ENCODE peak calls at places on chromosomes 12 and 14, in four cellular contexts. One of them, this sample, is unnamed.

GRCh38 chr12:106358410-106359241 is 1.1 kb downstream of the POLR3B start:
- DNase-seq in K562: peak; percentile 86
- DNase-seq in IMR-90: peak; percentile 82
- DNase-seq in H1: no peak
- DNase-seq in this sample: no peak

GRCh38 chr14:32399920-32400319 is 70.8 kb downstream of the AKAP6 start:
- DNase-seq in K562: no peak
- DNase-seq in IMR-90: no peak
- DNase-seq in H1: no peak
- DNase-seq in this sample: peak; percentile 21

GRCh38 chr12:132357623-132358186 is 28.3 kb upstream of the GALNT9 start:
- DNase-seq in H1: no peak
- DNase-seq in K562: no peak
- DNase-seq in IMR-90: no peak
- DNase-seq in this sample: no peak

GRCh38 chr14:49863483-49864262 is 11.1 kb upstream of the NEMF start:
- DNase-seq in H1: no peak
- DNase-seq in IMR-90: no peak
- DNase-seq in K562: peak; percentile 78
- DNase-seq in this sample: no peak

GRCh38 chr14:68248481-68249255 is 429.1 kb downstream of the RAD51B start:
- DNase-seq in H1: no peak
- DNase-seq in IMR-90: peak; percentile 78
- DNase-seq in K562: peak; percentile 38
- DNase-seq in this sample: peak; percentile 89

GRCh38 chr12:94207467-94208432 is 59.4 kb downstream of the PLXNC1 start:
- DNase-seq in IMR-90: no peak
- DNase-seq in H1: no peak
- DNase-seq in K562: peak; percentile 59
- DNase-seq in this sample: peak; percentile 89

GRCh38 chr12:114709112-114709511 is 25.1 kb upstream of the TBX3 start:
- DNase-seq in K562: no peak
- DNase-seq in IMR-90: no peak
- DNase-seq in H1: no peak
- DNase-seq in this sample: no peak

GRCh38 chr12:12890815-12891645 is at the start of gene GPRC5A:
- DNase-seq in IMR-90: peak; percentile 98
- DNase-seq in K562: peak; percentile 51
- DNase-seq in H1: no peak
- DNase-seq in this sample: no peak

GRCh38 chr12:3233813-3234212 is 156.6 kb downstream of the TSPAN9 start:
- DNase-seq in IMR-90: no peak
- DNase-seq in K562: no peak
- DNase-seq in H1: no peak
- DNase-seq in this sample: no peak

GRCh38 chr12:106086696-106087095 is 52.1 kb downstream of the NUAK1 start:
- DNase-seq in IMR-90: no peak
- DNase-seq in H1: no peak
- DNase-seq in K562: no peak
- DNase-seq in this sample: no peak

GRCh38 chr14:99401624-99402282 is 78.9 kb downstream of the SETD3 start:
- DNase-seq in H1: no peak
- DNase-seq in IMR-90: no peak
- DNase-seq in K562: no peak
- DNase-seq in this sample: no peak

GRCh38 chr12:16583991-16584745 is 21.8 kb downstream of the LMO3 start:
- DNase-seq in K562: no peak
- DNase-seq in IMR-90: peak; percentile 69
- DNase-seq in H1: no peak
- DNase-seq in this sample: no peak

GRCh38 chr12:57135487-57135886 is 7.2 kb downstream of the LRP1 start:
- DNase-seq in K562: no peak
- DNase-seq in H1: no peak
- DNase-seq in IMR-90: peak; percentile 46
- DNase-seq in this sample: no peak

GRCh38 chr12:25332143-25332542 is 81.4 kb upstream of the KRAS start:
- DNase-seq in K562: no peak
- DNase-seq in H1: no peak
- DNase-seq in IMR-90: no peak
- DNase-seq in this sample: no peak

GRCh38 chr12:113196996-113197395 is 11.5 kb downstream of the RITA1 start:
- DNase-seq in IMR-90: peak; percentile 78
- DNase-seq in K562: peak; percentile 83
- DNase-seq in H1: no peak
- DNase-seq in this sample: no peak

GRCh38 chr12:105480162-105480561 is 149.7 kb downstream of the C12orf75 start:
- DNase-seq in IMR-90: peak; percentile 31
- DNase-seq in K562: no peak
- DNase-seq in H1: no peak
- DNase-seq in this sample: no peak

GRCh38 chr14:47208434-47208833 is 467.0 kb downstream of the MDGA2 start:
- DNase-seq in IMR-90: no peak
- DNase-seq in H1: no peak
- DNase-seq in K562: no peak
- DNase-seq in this sample: no peak

GRCh38 chr14:22887260-22887989 is 4.4 kb downstream of the REM2 start:
- DNase-seq in H1: no peak
- DNase-seq in K562: peak; percentile 89
- DNase-seq in IMR-90: peak; percentile 75
- DNase-seq in this sample: peak; percentile 80

GRCh38 chr12:47147749-47148148 is 68.0 kb upstream of the AMIGO2 start:
- DNase-seq in K562: no peak
- DNase-seq in IMR-90: peak; percentile 56
- DNase-seq in H1: no peak
- DNase-seq in this sample: no peak

GRCh38 chr12:92398565-92399309 is 253.1 kb upstream of the BTG1 start:
- DNase-seq in H1: no peak
- DNase-seq in IMR-90: no peak
- DNase-seq in K562: no peak
- DNase-seq in this sample: no peak

GRCh38 chr12:121803861-121804416 is at the start of gene SETD1B:
- DNase-seq in K562: peak; percentile 78
- DNase-seq in H1: no peak
- DNase-seq in IMR-90: peak; percentile 44
- DNase-seq in this sample: no peak

GRCh38 chr12:57522887-57523705 is 472 bp downstream of the MBD6 start:
- DNase-seq in IMR-90: peak; percentile 49
- DNase-seq in H1: no peak
- DNase-seq in K562: peak; percentile 84
- DNase-seq in this sample: no peak

GRCh38 chr12:96006727-96007126 is 10.6 kb upstream of the HAL start:
- DNase-seq in IMR-90: no peak
- DNase-seq in H1: no peak
- DNase-seq in K562: no peak
- DNase-seq in this sample: no peak

GRCh38 chr12:130658561-130658960 is 57.5 kb downstream of the RIMBP2 start:
- DNase-seq in K562: no peak
- DNase-seq in H1: no peak
- DNase-seq in IMR-90: no peak
- DNase-seq in this sample: no peak

GRCh38 chr14:88551936-88552565 is 2.8 kb downstream of the PTPN21 start:
- DNase-seq in K562: no peak
- DNase-seq in IMR-90: peak; percentile 19
- DNase-seq in H1: no peak
- DNase-seq in this sample: no peak

GRCh38 chr12:65121049-65121955 is at the start of gene WIF1:
- DNase-seq in IMR-90: no peak
- DNase-seq in H1: peak; percentile 56
- DNase-seq in K562: no peak
- DNase-seq in this sample: no peak

GRCh38 chr12:11581179-11581755 is 68.2 kb upstream of the ETV6 start:
- DNase-seq in H1: no peak
- DNase-seq in IMR-90: peak; percentile 78
- DNase-seq in K562: peak; percentile 64
- DNase-seq in this sample: no peak

GRCh38 chr14:31441273-31442110 is 15.8 kb downstream of the DTD2 start:
- DNase-seq in H1: no peak
- DNase-seq in K562: no peak
- DNase-seq in IMR-90: peak; percentile 72
- DNase-seq in this sample: no peak

GRCh38 chr14:90695997-90696681 is 120.1 kb downstream of the TTC7B start:
- DNase-seq in H1: no peak
- DNase-seq in K562: no peak
- DNase-seq in IMR-90: no peak
- DNase-seq in this sample: no peak

GRCh38 chr12:92745874-92746553 is 43.2 kb downstream of the PLEKHG7 start:
- DNase-seq in K562: no peak
- DNase-seq in H1: no peak
- DNase-seq in IMR-90: peak; percentile 97
- DNase-seq in this sample: no peak

GRCh38 chr12:49903700-49904423 is at the start of gene FAIM2:
- DNase-seq in H1: no peak
- DNase-seq in K562: no peak
- DNase-seq in IMR-90: peak; percentile 82
- DNase-seq in this sample: no peak

GRCh38 chr14:104678901-104679705 is 10.3 kb upstream of the INF2 start:
- DNase-seq in K562: no peak
- DNase-seq in H1: no peak
- DNase-seq in IMR-90: no peak
- DNase-seq in this sample: no peak

GRCh38 chr12:49092086-49092815 is 2.4 kb downstream of the DHH start:
- DNase-seq in K562: peak; percentile 98
- DNase-seq in IMR-90: peak; percentile 30
- DNase-seq in H1: no peak
- DNase-seq in this sample: no peak

GRCh38 chr14:45426685-45427282 is 173.8 kb upstream of the MIS18BP1 start:
- DNase-seq in H1: peak; percentile 7
- DNase-seq in IMR-90: peak; percentile 34
- DNase-seq in K562: peak; percentile 16
- DNase-seq in this sample: peak; percentile 4

GRCh38 chr12:108193922-108194321 is 64.8 kb downstream of the WSCD2 start:
- DNase-seq in H1: no peak
- DNase-seq in K562: peak; percentile 61
- DNase-seq in IMR-90: peak; percentile 3
- DNase-seq in this sample: no peak

GRCh38 chr12:10562306-10562933 is 51.0 kb downstream of the MAGOHB start:
- DNase-seq in IMR-90: peak; percentile 54
- DNase-seq in K562: peak; percentile 41
- DNase-seq in H1: no peak
- DNase-seq in this sample: no peak

GRCh38 chr12:119181944-119182343 is 3.2 kb downstream of the HSPB8 start:
- DNase-seq in IMR-90: no peak
- DNase-seq in K562: no peak
- DNase-seq in H1: no peak
- DNase-seq in this sample: no peak

GRCh38 chr12:119178544-119179334 is at the start of gene HSPB8:
- DNase-seq in K562: peak; percentile 16
- DNase-seq in IMR-90: peak; percentile 91
- DNase-seq in H1: no peak
- DNase-seq in this sample: no peak

GRCh38 chr12:119179335-119180021 is 747 bp downstream of the HSPB8 start:
- DNase-seq in H1: no peak
- DNase-seq in IMR-90: peak; percentile 70
- DNase-seq in K562: no peak
- DNase-seq in this sample: no peak

GRCh38 chr12:119181202-119181601 is 2.5 kb downstream of the HSPB8 start:
- DNase-seq in K562: no peak
- DNase-seq in IMR-90: no peak
- DNase-seq in H1: no peak
- DNase-seq in this sample: no peak

GRCh38 chr12:119180380-119181040 is 1.8 kb downstream of the HSPB8 start:
- DNase-seq in H1: no peak
- DNase-seq in K562: peak; percentile 6
- DNase-seq in IMR-90: peak; percentile 66
- DNase-seq in this sample: no peak
- TF ChIP-seq CHD1 in H1: no peak
- TF ChIP-seq CHD1 in K562: no peak
- TF ChIP-seq CHD1 in IMR-90: no peak
- TF ChIP-seq CHD1 in this sample: no peak

GRCh38 chr14:71733210-71733883 is 198.9 kb upstream of the RGS6 start:
- DNase-seq in IMR-90: peak; percentile 76
- DNase-seq in K562: no peak
- DNase-seq in H1: no peak
- DNase-seq in this sample: no peak
- TF ChIP-seq CHD1 in IMR-90: no peak
- TF ChIP-seq CHD1 in K562: no peak
- TF ChIP-seq CHD1 in H1: no peak
- TF ChIP-seq CHD1 in this sample: no peak

GRCh38 chr12:6363330-6364036 is 11.9 kb downstream of the SCNN1A start:
- DNase-seq in K562: peak; percentile 85
- DNase-seq in IMR-90: peak; percentile 28
- DNase-seq in H1: no peak
- DNase-seq in this sample: no peak
- TF ChIP-seq CHD1 in K562: no peak
- TF ChIP-seq CHD1 in IMR-90: no peak
- TF ChIP-seq CHD1 in H1: no peak
- TF ChIP-seq CHD1 in this sample: no peak

GRCh38 chr12:19419086-19419485 is 20.2 kb upstream of the AEBP2 start:
- DNase-seq in IMR-90: no peak
- DNase-seq in H1: no peak
- DNase-seq in K562: no peak
- DNase-seq in this sample: no peak

GRCh38 chr12:19410639-19411184 is 28.6 kb upstream of the AEBP2 start:
- DNase-seq in IMR-90: no peak
- DNase-seq in K562: no peak
- DNase-seq in H1: no peak
- DNase-seq in this sample: no peak

GRCh38 chr12:19411234-19412221 is 27.8 kb upstream of the AEBP2 start:
- DNase-seq in K562: no peak
- DNase-seq in H1: no peak
- DNase-seq in IMR-90: no peak
- DNase-seq in this sample: no peak

GRCh38 chr12:19412844-19413243 is 26.4 kb upstream of the AEBP2 start:
- DNase-seq in H1: no peak
- DNase-seq in K562: no peak
- DNase-seq in IMR-90: no peak
- DNase-seq in this sample: no peak

GRCh38 chr12:19415563-19415962 is 23.7 kb upstream of the AEBP2 start:
- DNase-seq in K562: no peak
- DNase-seq in H1: no peak
- DNase-seq in IMR-90: no peak
- DNase-seq in this sample: no peak
- TF ChIP-seq CHD1 in K562: no peak
- TF ChIP-seq CHD1 in H1: no peak
- TF ChIP-seq CHD1 in IMR-90: no peak
- TF ChIP-seq CHD1 in this sample: no peak

GRCh38 chr12:26406391-26406790 is 211.0 kb downstream of the SSPN start:
- DNase-seq in IMR-90: no peak
- DNase-seq in K562: no peak
- DNase-seq in H1: no peak
- DNase-seq in this sample: no peak
- TF ChIP-seq CHD1 in IMR-90: no peak
- TF ChIP-seq CHD1 in K562: no peak
- TF ChIP-seq CHD1 in H1: no peak
- TF ChIP-seq CHD1 in this sample: no peak